ENCODE peak calls at places on chromosomes 16 and 17, in ten cellular contexts. One of them, this sample, is unnamed.

GRCh38 chr17:56038136-56038535 is 115.1 kb upstream of the ANKFN1 start:
- DNase-seq in IMR-90: no peak
- DNase-seq in A549: no peak
- DNase-seq in esophagus squamous epithelium: no peak
- DNase-seq in sigmoid colon: no peak
- DNase-seq in uterus: no peak
- DNase-seq in heart left ventricle: no peak
- DNase-seq in right lobe of liver: no peak
- DNase-seq in body of pancreas: no peak
- DNase-seq in adrenal gland: no peak
- DNase-seq in this sample: no peak

GRCh38 chr17:63774141-63774981 is at the start of gene DDX42:
- DNase-seq in A549: peak; percentile 77
- DNase-seq in body of pancreas: peak; percentile 92
- DNase-seq in adrenal gland: peak; percentile 60
- DNase-seq in esophagus squamous epithelium: peak; percentile 41
- DNase-seq in heart left ventricle: peak; percentile 93
- DNase-seq in uterus: peak; percentile 39
- DNase-seq in IMR-90: peak; percentile 54
- DNase-seq in sigmoid colon: peak; percentile 80
- DNase-seq in right lobe of liver: peak; percentile 94
- DNase-seq in this sample: peak; percentile 93

GRCh38 chr17:10614536-10615155 is 42.5 kb downstream of the MYH3 start:
- DNase-seq in IMR-90: peak; percentile 51
- DNase-seq in esophagus squamous epithelium: no peak
- DNase-seq in adrenal gland: no peak
- DNase-seq in right lobe of liver: no peak
- DNase-seq in A549: peak; percentile 61
- DNase-seq in body of pancreas: peak; percentile 28
- DNase-seq in uterus: peak; percentile 27
- DNase-seq in sigmoid colon: no peak
- DNase-seq in heart left ventricle: no peak
- DNase-seq in this sample: no peak

GRCh38 chr16:57030346-57030902 is 41.1 kb downstream of the NLRC5 start:
- DNase-seq in sigmoid colon: no peak
- DNase-seq in IMR-90: no peak
- DNase-seq in A549: no peak
- DNase-seq in esophagus squamous epithelium: no peak
- DNase-seq in adrenal gland: no peak
- DNase-seq in uterus: no peak
- DNase-seq in right lobe of liver: no peak
- DNase-seq in body of pancreas: no peak
- DNase-seq in heart left ventricle: no peak
- DNase-seq in this sample: no peak

GRCh38 chr17:17926840-17927449 is 45.3 kb downstream of the TOM1L2 start:
- DNase-seq in adrenal gland: no peak
- DNase-seq in esophagus squamous epithelium: no peak
- DNase-seq in heart left ventricle: no peak
- DNase-seq in IMR-90: no peak
- DNase-seq in uterus: peak; percentile 4
- DNase-seq in right lobe of liver: no peak
- DNase-seq in body of pancreas: no peak
- DNase-seq in sigmoid colon: no peak
- DNase-seq in A549: no peak
- DNase-seq in this sample: no peak

GRCh38 chr17:7034955-7035590 is 742 bp upstream of the SLC16A13 start:
- DNase-seq in adrenal gland: no peak
- DNase-seq in heart left ventricle: no peak
- DNase-seq in body of pancreas: no peak
- DNase-seq in A549: no peak
- DNase-seq in IMR-90: no peak
- DNase-seq in esophagus squamous epithelium: no peak
- DNase-seq in sigmoid colon: no peak
- DNase-seq in uterus: no peak
- DNase-seq in right lobe of liver: no peak
- DNase-seq in this sample: no peak

GRCh38 chr16:31429314-31429713 is 1.2 kb upstream of the COX6A2 start:
- DNase-seq in sigmoid colon: peak; percentile 17
- DNase-seq in body of pancreas: no peak
- DNase-seq in heart left ventricle: no peak
- DNase-seq in adrenal gland: no peak
- DNase-seq in uterus: no peak
- DNase-seq in right lobe of liver: no peak
- DNase-seq in IMR-90: no peak
- DNase-seq in esophagus squamous epithelium: no peak
- DNase-seq in A549: no peak
- DNase-seq in this sample: no peak

GRCh38 chr17:58756246-58757161 is 850 bp downstream of the PPM1E start:
- DNase-seq in uterus: no peak
- DNase-seq in esophagus squamous epithelium: no peak
- DNase-seq in IMR-90: no peak
- DNase-seq in adrenal gland: peak; percentile 20
- DNase-seq in right lobe of liver: no peak
- DNase-seq in body of pancreas: peak; percentile 11
- DNase-seq in A549: no peak
- DNase-seq in sigmoid colon: no peak
- DNase-seq in heart left ventricle: peak; percentile 64
- DNase-seq in this sample: no peak

GRCh38 chr17:55279788-55280579 is 15.2 kb downstream of the HLF start:
- DNase-seq in right lobe of liver: no peak
- DNase-seq in esophagus squamous epithelium: no peak
- DNase-seq in uterus: no peak
- DNase-seq in sigmoid colon: no peak
- DNase-seq in adrenal gland: no peak
- DNase-seq in IMR-90: no peak
- DNase-seq in body of pancreas: no peak
- DNase-seq in heart left ventricle: no peak
- DNase-seq in A549: no peak
- DNase-seq in this sample: no peak

GRCh38 chr16:87829123-87829980 is 40.0 kb downstream of the SLC7A5 start:
- DNase-seq in esophagus squamous epithelium: no peak
- DNase-seq in body of pancreas: no peak
- DNase-seq in sigmoid colon: no peak
- DNase-seq in heart left ventricle: no peak
- DNase-seq in right lobe of liver: no peak
- DNase-seq in uterus: no peak
- DNase-seq in IMR-90: no peak
- DNase-seq in adrenal gland: no peak
- DNase-seq in A549: peak; percentile 74
- DNase-seq in this sample: no peak

GRCh38 chr17:42849451-42850157 is 1.4 kb upstream of the AOC3 start:
- DNase-seq in uterus: no peak
- DNase-seq in esophagus squamous epithelium: no peak
- DNase-seq in body of pancreas: no peak
- DNase-seq in adrenal gland: no peak
- DNase-seq in A549: no peak
- DNase-seq in right lobe of liver: peak; percentile 89
- DNase-seq in heart left ventricle: peak; percentile 56
- DNase-seq in sigmoid colon: no peak
- DNase-seq in IMR-90: no peak
- DNase-seq in this sample: no peak

GRCh38 chr17:80959330-80960036 is 32.2 kb upstream of the CHMP6 start:
- DNase-seq in adrenal gland: peak; percentile 90
- DNase-seq in body of pancreas: no peak
- DNase-seq in esophagus squamous epithelium: no peak
- DNase-seq in heart left ventricle: peak; percentile 91
- DNase-seq in sigmoid colon: peak; percentile 98
- DNase-seq in A549: no peak
- DNase-seq in uterus: peak; percentile 95
- DNase-seq in right lobe of liver: no peak
- DNase-seq in IMR-90: peak; percentile 48
- DNase-seq in this sample: peak; percentile 80

GRCh38 chr16:70588565-70588964 is 57.8 kb upstream of the IL34 start:
- DNase-seq in uterus: no peak
- DNase-seq in adrenal gland: no peak
- DNase-seq in IMR-90: peak; percentile 76
- DNase-seq in right lobe of liver: no peak
- DNase-seq in esophagus squamous epithelium: no peak
- DNase-seq in heart left ventricle: no peak
- DNase-seq in body of pancreas: no peak
- DNase-seq in A549: no peak
- DNase-seq in sigmoid colon: no peak
- DNase-seq in this sample: no peak

GRCh38 chr17:266701-267656 is 85.5 kb upstream of the DOC2B start:
- DNase-seq in uterus: peak; percentile 29
- DNase-seq in IMR-90: no peak
- DNase-seq in heart left ventricle: peak; percentile 76
- DNase-seq in esophagus squamous epithelium: no peak
- DNase-seq in right lobe of liver: peak; percentile 46
- DNase-seq in A549: no peak
- DNase-seq in adrenal gland: peak; percentile 14
- DNase-seq in body of pancreas: peak; percentile 10
- DNase-seq in sigmoid colon: peak; percentile 75
- DNase-seq in this sample: peak; percentile 60

DNA sequence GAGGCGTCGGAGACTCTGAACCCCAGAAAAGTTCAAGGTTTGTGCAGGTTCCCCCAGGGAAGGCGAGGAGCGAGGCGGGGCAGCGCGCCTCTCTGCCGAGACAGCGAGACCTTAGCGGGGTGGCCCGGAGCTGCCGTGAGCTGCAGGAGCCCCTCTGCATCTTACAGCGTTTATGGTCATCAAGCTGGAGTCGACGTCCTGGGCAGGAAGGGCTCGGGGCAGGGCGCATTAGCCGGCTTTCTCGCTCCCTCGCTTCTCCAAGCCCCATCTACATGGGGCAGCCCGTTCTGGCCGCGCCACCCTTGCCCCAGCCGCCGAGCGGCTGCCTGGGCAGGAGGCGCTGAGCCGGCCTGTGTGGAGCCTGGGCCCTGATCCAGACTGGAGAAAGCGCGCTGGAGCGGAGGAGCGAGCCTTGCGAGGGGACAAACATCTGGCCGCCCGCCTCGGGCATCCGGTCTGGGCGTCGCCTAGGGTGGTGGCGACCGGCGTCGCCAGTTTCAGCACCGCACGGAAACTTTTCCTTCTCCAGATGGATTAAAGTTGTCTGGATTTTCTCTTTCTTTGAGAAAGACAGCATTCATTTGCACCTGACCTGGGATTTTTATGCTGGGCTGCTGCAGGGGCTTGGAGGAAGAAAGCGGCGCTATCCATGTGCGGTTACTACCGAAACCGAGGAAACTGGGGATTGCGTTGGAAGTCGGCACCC is 750 bp downstream of the TMEM132E start:
- DNase-seq in sigmoid colon: no peak
- DNase-seq in right lobe of liver: peak; percentile 55
- DNase-seq in heart left ventricle: peak; percentile 67
- DNase-seq in body of pancreas: peak; percentile 22
- DNase-seq in esophagus squamous epithelium: no peak
- DNase-seq in A549: peak; percentile 23
- DNase-seq in IMR-90: no peak
- DNase-seq in adrenal gland: no peak
- DNase-seq in uterus: no peak
- DNase-seq in this sample: no peak
- H3K4me1 ChIP-seq in sigmoid colon: peaks cover 35% of the 10 kb centered on the region
- H3K4me1 ChIP-seq in right lobe of liver: peaks cover 21% of the 10 kb centered on the region
- H3K4me1 ChIP-seq in heart left ventricle: peaks cover 33% of the 10 kb centered on the region
- H3K4me1 ChIP-seq in body of pancreas: peaks cover 36% of the 10 kb centered on the region
- H3K4me1 ChIP-seq in esophagus squamous epithelium: peaks cover 40% of the 10 kb centered on the region
- H3K4me1 ChIP-seq in A549: peaks cover 25% of the 10 kb centered on the region
- H3K4me1 ChIP-seq in IMR-90: peaks cover 2% of the 10 kb centered on the region
- H3K4me1 ChIP-seq in adrenal gland: peaks cover 12% of the 10 kb centered on the region
- H3K4me1 ChIP-seq in uterus: no peaks in the 10 kb centered on the region
- H3K4me1 ChIP-seq in this sample: peaks cover 37% of the 10 kb centered on the region

GRCh38 chr16:3317315-3317999 is 12.2 kb downstream of the ZNF75A start:
- DNase-seq in adrenal gland: no peak
- DNase-seq in body of pancreas: no peak
- DNase-seq in uterus: no peak
- DNase-seq in IMR-90: peak; percentile 6
- DNase-seq in sigmoid colon: no peak
- DNase-seq in heart left ventricle: no peak
- DNase-seq in esophagus squamous epithelium: no peak
- DNase-seq in right lobe of liver: no peak
- DNase-seq in A549: peak; percentile 51
- DNase-seq in this sample: no peak
- H3K9me3 ChIP-seq in adrenal gland: peaks cover 30% of the 10 kb centered on the region
- H3K9me3 ChIP-seq in body of pancreas: no peaks in the 10 kb centered on the region
- H3K9me3 ChIP-seq in uterus: peaks cover 84% of the 10 kb centered on the region
- H3K9me3 ChIP-seq in IMR-90: peaks cover 91% of the 10 kb centered on the region
- H3K9me3 ChIP-seq in sigmoid colon: peaks cover 70% of the 10 kb centered on the region
- H3K9me3 ChIP-seq in heart left ventricle: peaks cover 86% of the 10 kb centered on the region
- H3K9me3 ChIP-seq in esophagus squamous epithelium: peaks cover 7% of the 10 kb centered on the region
- H3K9me3 ChIP-seq in right lobe of liver: peaks cover 24% of the 10 kb centered on the region
- H3K9me3 ChIP-seq in A549: peaks cover 98% of the 10 kb centered on the region
- H3K9me3 ChIP-seq in this sample: peaks cover 87% of the 10 kb centered on the region

GRCh38 chr17:35121315-35121714 is at the start of gene FNDC8:
- DNase-seq in esophagus squamous epithelium: no peak
- DNase-seq in heart left ventricle: no peak
- DNase-seq in IMR-90: no peak
- DNase-seq in uterus: no peak
- DNase-seq in body of pancreas: no peak
- DNase-seq in right lobe of liver: no peak
- DNase-seq in sigmoid colon: no peak
- DNase-seq in A549: no peak
- DNase-seq in adrenal gland: no peak
- DNase-seq in this sample: no peak

GRCh38 chr17:35116845-35117244 is 2.8 kb downstream of the RAD51D start:
- DNase-seq in heart left ventricle: no peak
- DNase-seq in uterus: no peak
- DNase-seq in right lobe of liver: no peak
- DNase-seq in body of pancreas: no peak
- DNase-seq in sigmoid colon: no peak
- DNase-seq in IMR-90: no peak
- DNase-seq in adrenal gland: no peak
- DNase-seq in esophagus squamous epithelium: no peak
- DNase-seq in A549: no peak
- DNase-seq in this sample: no peak

GRCh38 chr17:35117984-35118383 is 1.7 kb downstream of the RAD51D start:
- DNase-seq in body of pancreas: no peak
- DNase-seq in uterus: no peak
- DNase-seq in IMR-90: peak; percentile 23
- DNase-seq in adrenal gland: no peak
- DNase-seq in sigmoid colon: no peak
- DNase-seq in A549: peak; percentile 65
- DNase-seq in heart left ventricle: no peak
- DNase-seq in esophagus squamous epithelium: no peak
- DNase-seq in right lobe of liver: no peak
- DNase-seq in this sample: no peak

GRCh38 chr17:35119370-35120185 is at the start of gene RAD51D:
- DNase-seq in IMR-90: peak; percentile 56
- DNase-seq in uterus: peak; percentile 62
- DNase-seq in body of pancreas: peak; percentile 78
- DNase-seq in A549: peak; percentile 81
- DNase-seq in esophagus squamous epithelium: no peak
- DNase-seq in heart left ventricle: peak; percentile 88
- DNase-seq in adrenal gland: peak; percentile 60
- DNase-seq in right lobe of liver: peak; percentile 76
- DNase-seq in sigmoid colon: peak; percentile 83
- DNase-seq in this sample: peak; percentile 85
- TF ChIP-seq POLR2A in IMR-90: peak; percentile 31
- TF ChIP-seq POLR2A in uterus: peak; percentile 24
- TF ChIP-seq POLR2A in body of pancreas: no peak
- TF ChIP-seq POLR2A in A549: peak; percentile 52
- TF ChIP-seq POLR2A in esophagus squamous epithelium: no peak
- TF ChIP-seq POLR2A in heart left ventricle: peak; percentile 39
- TF ChIP-seq POLR2A in adrenal gland: peak; percentile 19
- TF ChIP-seq POLR2A in right lobe of liver: peak; percentile 39
- TF ChIP-seq POLR2A in sigmoid colon: no peak
- TF ChIP-seq POLR2A in this sample: no peak

DNA sequence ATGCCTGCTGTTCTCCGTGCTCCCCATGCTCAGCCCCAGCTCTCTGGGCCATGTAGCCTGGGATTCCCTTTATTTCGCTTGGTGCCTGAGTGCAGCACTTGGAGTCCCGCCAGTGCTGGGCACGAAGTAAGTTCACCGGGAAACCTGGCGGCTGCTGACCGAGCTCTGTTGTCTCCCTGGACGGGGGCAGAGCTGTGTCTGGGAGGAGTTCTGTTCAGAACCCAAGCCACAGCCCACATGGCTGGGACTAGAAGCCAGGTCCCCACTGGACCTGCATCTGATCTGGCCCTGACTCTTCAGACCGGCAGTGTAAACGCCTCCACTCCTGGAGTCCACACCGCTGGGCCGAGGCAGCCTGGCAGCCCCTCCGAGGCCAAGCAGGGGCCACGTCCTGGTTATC is 37.5 kb upstream of the CIBAR2 start:
- DNase-seq in IMR-90: no peak
- DNase-seq in A549: no peak
- DNase-seq in body of pancreas: peak; percentile 53
- DNase-seq in adrenal gland: no peak
- DNase-seq in uterus: no peak
- DNase-seq in right lobe of liver: peak; percentile 96
- DNase-seq in esophagus squamous epithelium: no peak
- DNase-seq in sigmoid colon: peak; percentile 93
- DNase-seq in heart left ventricle: peak; percentile 79
- DNase-seq in this sample: no peak
- H3K4me1 ChIP-seq in IMR-90: peaks cover 24% of the 10 kb centered on the region
- H3K4me1 ChIP-seq in A549: peaks cover 18% of the 10 kb centered on the region
- H3K4me1 ChIP-seq in body of pancreas: peaks cover 16% of the 10 kb centered on the region
- H3K4me1 ChIP-seq in adrenal gland: peaks cover 3% of the 10 kb centered on the region
- H3K4me1 ChIP-seq in uterus: peaks cover 4% of the 10 kb centered on the region
- H3K4me1 ChIP-seq in right lobe of liver: peaks cover 27% of the 10 kb centered on the region
- H3K4me1 ChIP-seq in esophagus squamous epithelium: peaks cover 75% of the 10 kb centered on the region
- H3K4me1 ChIP-seq in sigmoid colon: peaks cover 39% of the 10 kb centered on the region
- H3K4me1 ChIP-seq in heart left ventricle: peaks cover 73% of the 10 kb centered on the region
- H3K4me1 ChIP-seq in this sample: peaks cover 38% of the 10 kb centered on the region